ENCODE peak calls at places on chromosomes 4 and X, in ten cellular contexts. Q is CD4-positive, CD25-positive, alpha-beta regulatory T cell; S is heart left ventricle; G is heart right ventricle; P is aorta; M is esophagus squamous epithelium; Y is fibroblast of lung; D is lung; O is testis; L is tibial nerve. B is an unnamed sample.

GRCh38 chrX:122238801-122239200 is 945.3 kb upstream of the GRIA3 start:
- DNase-seq in Q (no peak), S (no peak), G (no peak), P (no peak), M (no peak), Y (no peak), D (no peak), O (no peak), L (no peak), B (no peak)

GRCh38 chrX:18944482-18944881 is 39.4 kb downstream of the PHKA2 start:
- DNase-seq in Q (no peak), S (no peak), G (no peak), P (no peak), M (no peak), Y (no peak), D (no peak), O (no peak), L (no peak), B (no peak)

GRCh38 chr4:79623125-79623905 is 215.3 kb upstream of the GK2 start:
- DNase-seq in Q (no peak), S (no peak), G (no peak), P (no peak), M (no peak), Y (peak; percentile 51), D (no peak), O (peak; percentile 45), L (no peak), B (no peak)

GRCh38 chr4:98626350-98626749 is 32.1 kb downstream of the TSPAN5 start:
- DNase-seq in Q (no peak), S (peak; percentile 31), G (peak; percentile 19), P (peak; percentile 75), M (no peak), Y (peak; percentile 87), D (no peak), O (peak; percentile 45), L (no peak), B (no peak)

GRCh38 chr4:127421418-127421817 is 211.3 kb upstream of the INTU start:
- DNase-seq in Q (no peak), S (no peak), G (no peak), P (no peak), M (no peak), Y (peak; percentile 9), D (no peak), O (no peak), L (no peak), B (no peak)

GRCh38 chr4:85318415-85318814 is 156.5 kb upstream of the ARHGAP24 start:
- DNase-seq in Q (no peak), S (no peak), G (no peak), P (no peak), M (no peak), Y (no peak), D (no peak), O (no peak), L (no peak), B (no peak)

GRCh38 chr4:27624749-27625148 is 764.1 kb downstream of the STIM2 start:
- DNase-seq in Q (no peak), S (no peak), G (no peak), P (no peak), M (no peak), Y (no peak), D (no peak), O (no peak), L (no peak), B (no peak)

GRCh38 chr4:106351016-106351415 is 17.6 kb downstream of the GIMD1 start:
- DNase-seq in Q (no peak), S (no peak), G (no peak), P (no peak), M (no peak), Y (no peak), D (no peak), O (no peak), L (no peak), B (no peak)

GRCh38 chr4:20844311-20844710 is 144.1 kb downstream of the PACRGL start:
- DNase-seq in Q (no peak), S (no peak), G (no peak), P (no peak), M (no peak), Y (no peak), D (no peak), O (no peak), L (no peak), B (no peak)

GRCh38 chr4:93646225-93646930 is 182.2 kb upstream of the ATOH1 start:
- DNase-seq in Q (no peak), S (no peak), G (no peak), P (no peak), M (no peak), Y (peak; percentile 22), D (no peak), O (no peak), L (no peak), B (no peak)

GRCh38 chr4:174215936-174216699 is 67.3 kb downstream of the FBXO8 start:
- DNase-seq in Q (no peak), S (no peak), G (no peak), P (no peak), M (no peak), Y (peak; percentile 12), D (no peak), O (no peak), L (no peak), B (no peak)

GRCh38 chr4:40454816-40455215 is 119.7 kb downstream of the CHRNA9 start:
- DNase-seq in Q (no peak), S (no peak), G (no peak), P (no peak), M (no peak), Y (no peak), D (no peak), O (no peak), L (no peak), B (no peak)

GRCh38 chrX:63458981-63459380 is 107.8 kb upstream of the SPIN4 start:
- DNase-seq in Q (no peak), S (no peak), G (no peak), P (no peak), M (no peak), Y (no peak), D (no peak), O (no peak), L (no peak), B (no peak)

GRCh38 chr4:168651374-168651773 is 154.5 kb downstream of the PALLD start:
- DNase-seq in Q (no peak), S (no peak), G (no peak), P (no peak), M (no peak), Y (no peak), D (no peak), O (no peak), L (no peak), B (no peak)

GRCh38 chrX:110836982-110837381 is 41.4 kb upstream of the CHRDL1 start:
- DNase-seq in Q (no peak), S (no peak), G (no peak), P (no peak), M (no peak), Y (no peak), D (no peak), O (no peak), L (no peak), B (no peak)

GRCh38 chrX:48940404-48940955 is 16.9 kb downstream of the OTUD5 start:
- DNase-seq in Q (no peak), S (no peak), G (no peak), P (peak; percentile 1), M (no peak), Y (no peak), D (no peak), O (no peak), L (no peak), B (no peak)
- H3K4me3 ChIP-seq in Q (peak overlapping the region; percentile 65), S (no peak overlapping the region), G (no peak overlapping the region), P (no peak overlapping the region), M (no peak overlapping the region), Y (no peak overlapping the region), D (no peak overlapping the region), O (no peak overlapping the region), L (no peak overlapping the region), B (no peak overlapping the region)

GRCh38 chr4:153781280-153781679 is 7.6 kb downstream of the SFRP2 start:
- DNase-seq in Q (no peak), S (no peak), G (no peak), P (no peak), M (no peak), Y (no peak), D (no peak), O (no peak), L (no peak), B (no peak)
- H3K27ac ChIP-seq in Q (no peak overlapping the region), S (no peak overlapping the region), G (no peak overlapping the region), P (no peak overlapping the region), M (no peak overlapping the region), Y (no peak overlapping the region), D (no peak overlapping the region), O (no peak overlapping the region), L (no peak overlapping the region), B (no peak overlapping the region)

GRCh38 chrX:70054391-70054790 is 4.7 kb upstream of the AWAT2 start:
- DNase-seq in Q (no peak), S (no peak), G (no peak), P (no peak), M (no peak), Y (no peak), D (no peak), O (no peak), L (no peak), B (no peak)
- H3K27me3 ChIP-seq in Q (no peaks in the 10 kb centered on the region), S (no peaks in the 10 kb centered on the region), G (no peaks in the 10 kb centered on the region), P (no peaks in the 10 kb centered on the region), M (no peaks in the 10 kb centered on the region), Y (no peaks in the 10 kb centered on the region), D (peaks cover 3% of the 10 kb centered on the region), O (no peaks in the 10 kb centered on the region), L (peaks cover 15% of the 10 kb centered on the region), B (no peaks in the 10 kb centered on the region)

GRCh38 chr4:87934973-87935372 is 40.5 kb upstream of the SPP1 start:
- DNase-seq in Q (no peak), S (no peak), G (no peak), P (no peak), M (no peak), Y (no peak), D (no peak), O (no peak), L (no peak), B (no peak)
- H3K4me3 ChIP-seq in Q (no peak overlapping the region), S (no peak overlapping the region), G (no peak overlapping the region), P (no peak overlapping the region), M (no peak overlapping the region), Y (no peak overlapping the region), D (no peak overlapping the region), O (no peak overlapping the region), L (no peak overlapping the region), B (no peak overlapping the region)

GRCh38 chrX:103329991-103330390 is at the start of gene TCEAL7:
- DNase-seq in Q (no peak), S (peak; percentile 39), G (peak; percentile 32), P (peak; percentile 46), M (no peak), Y (peak; percentile 61), D (no peak), O (peak; percentile 48), L (no peak), B (no peak)
- H3K27ac ChIP-seq in Q (no peak within 1 kb of the TSS), S (peak within 1 kb of the TSS; percentile 55), G (no peak within 1 kb of the TSS), P (no peak within 1 kb of the TSS), M (no peak within 1 kb of the TSS), Y (no peak within 1 kb of the TSS), D (no peak within 1 kb of the TSS), O (no peak within 1 kb of the TSS), L (peak within 1 kb of the TSS; percentile 79), B (no peak within 1 kb of the TSS)